ENCODE peak calls at places on chromosomes 11 and 22, in seven cellular contexts. One of them, this sample, is unnamed.

GRCh38 chr11:10902756-10903155 is 44.9 kb upstream of the ZBED5 start:
- DNase-seq in trophoblast cell: no peak
- DNase-seq in mesenchymal stem cell: no peak
- DNase-seq in IMR-90: no peak
- DNase-seq in H9: no peak
- DNase-seq in neuronal stem cell: no peak
- DNase-seq in H1: no peak
- DNase-seq in this sample: no peak

GRCh38 chr11:110362916-110363574 is 66.6 kb upstream of the RDX start:
- DNase-seq in trophoblast cell: no peak
- DNase-seq in mesenchymal stem cell: peak
- DNase-seq in IMR-90: no peak
- DNase-seq in H9: peak
- DNase-seq in neuronal stem cell: peak
- DNase-seq in H1: no peak
- DNase-seq in this sample: peak

GRCh38 chr22:40714514-40714966 is 35.3 kb downstream of the MCHR1 start:
- DNase-seq in trophoblast cell: no peak
- DNase-seq in mesenchymal stem cell: peak
- DNase-seq in IMR-90: peak
- DNase-seq in H9: peak
- DNase-seq in neuronal stem cell: peak
- DNase-seq in H1: no peak
- DNase-seq in this sample: peak

GRCh38 chr11:69366591-69366990 is 72.6 kb downstream of the MYEOV start:
- DNase-seq in trophoblast cell: no peak
- DNase-seq in mesenchymal stem cell: no peak
- DNase-seq in IMR-90: no peak
- DNase-seq in H9: peak
- DNase-seq in neuronal stem cell: no peak
- DNase-seq in H1: no peak
- DNase-seq in this sample: no peak

GRCh38 chr22:44752285-44753188 is at the start of gene ARHGAP8:
- DNase-seq in trophoblast cell: no peak
- DNase-seq in mesenchymal stem cell: no peak
- DNase-seq in IMR-90: no peak
- DNase-seq in H9: peak
- DNase-seq in neuronal stem cell: no peak
- DNase-seq in H1: no peak
- DNase-seq in this sample: peak

GRCh38 chr11:72239296-72239848 is 4.6 kb downstream of the PHOX2A start:
- DNase-seq in trophoblast cell: peak
- DNase-seq in mesenchymal stem cell: peak
- DNase-seq in IMR-90: peak
- DNase-seq in H9: peak
- DNase-seq in neuronal stem cell: no peak
- DNase-seq in H1: no peak
- DNase-seq in this sample: peak

GRCh38 chr22:21923163-21923561 is 29.5 kb downstream of the PPM1F start:
- DNase-seq in trophoblast cell: no peak
- DNase-seq in mesenchymal stem cell: no peak
- DNase-seq in IMR-90: no peak
- DNase-seq in H9: no peak
- DNase-seq in neuronal stem cell: no peak
- DNase-seq in H1: no peak
- DNase-seq in this sample: no peak

GRCh38 chr11:2209370-2209801 is 37.8 kb upstream of the TH start:
- DNase-seq in trophoblast cell: no peak
- DNase-seq in mesenchymal stem cell: no peak
- DNase-seq in IMR-90: no peak
- DNase-seq in H9: peak
- DNase-seq in neuronal stem cell: no peak
- DNase-seq in H1: no peak
- DNase-seq in this sample: no peak

GRCh38 chr11:93477684-93478234 is 65.4 kb downstream of the SMCO4 start:
- DNase-seq in trophoblast cell: no peak
- DNase-seq in mesenchymal stem cell: peak
- DNase-seq in IMR-90: peak
- DNase-seq in H9: peak
- DNase-seq in neuronal stem cell: peak
- DNase-seq in H1: peak
- DNase-seq in this sample: peak

GRCh38 chr11:44694443-44694842 is 32.3 kb upstream of the TSPAN18 start:
- DNase-seq in trophoblast cell: no peak
- DNase-seq in mesenchymal stem cell: no peak
- DNase-seq in IMR-90: no peak
- DNase-seq in H9: no peak
- DNase-seq in neuronal stem cell: no peak
- DNase-seq in H1: no peak
- DNase-seq in this sample: no peak

GRCh38 chr11:125410091-125410490 is 86.0 kb downstream of the FEZ1 start:
- DNase-seq in trophoblast cell: peak
- DNase-seq in mesenchymal stem cell: peak
- DNase-seq in IMR-90: no peak
- DNase-seq in H9: peak
- DNase-seq in neuronal stem cell: no peak
- DNase-seq in H1: no peak
- DNase-seq in this sample: peak

GRCh38 chr22:45197606-45198462 is 34.1 kb downstream of the NUP50 start:
- DNase-seq in trophoblast cell: peak
- DNase-seq in mesenchymal stem cell: no peak
- DNase-seq in IMR-90: no peak
- DNase-seq in H9: no peak
- DNase-seq in neuronal stem cell: no peak
- DNase-seq in H1: no peak
- DNase-seq in this sample: no peak

GRCh38 chr22:44180706-44181032 is at the start of gene PARVG:
- DNase-seq in trophoblast cell: no peak
- DNase-seq in mesenchymal stem cell: no peak
- DNase-seq in IMR-90: no peak
- DNase-seq in H9: peak
- DNase-seq in neuronal stem cell: no peak
- DNase-seq in H1: no peak
- DNase-seq in this sample: peak

GRCh38 chr11:71247551-71248250 is 4.7 kb downstream of the SHANK2 start:
- DNase-seq in trophoblast cell: no peak
- DNase-seq in mesenchymal stem cell: peak
- DNase-seq in IMR-90: no peak
- DNase-seq in H9: peak
- DNase-seq in neuronal stem cell: no peak
- DNase-seq in H1: no peak
- DNase-seq in this sample: peak

GRCh38 chr11:73726825-73727224 is 34.0 kb downstream of the RAB6A start:
- DNase-seq in trophoblast cell: no peak
- DNase-seq in mesenchymal stem cell: no peak
- DNase-seq in IMR-90: no peak
- DNase-seq in H9: no peak
- DNase-seq in neuronal stem cell: no peak
- DNase-seq in H1: no peak
- DNase-seq in this sample: no peak
- H3K23ac ChIP-seq in trophoblast cell: no peak
- H3K23ac ChIP-seq in mesenchymal stem cell: no peak
- H3K23ac ChIP-seq in IMR-90: no peak
- H3K23ac ChIP-seq in H9: no peak
- H3K23ac ChIP-seq in neuronal stem cell: no peak
- H3K23ac ChIP-seq in H1: no peak
- H3K23ac ChIP-seq in this sample: no peak

GRCh38 chr11:79428406-79428805 is 12.4 kb downstream of the TENM4 start:
- DNase-seq in trophoblast cell: no peak
- DNase-seq in mesenchymal stem cell: no peak
- DNase-seq in IMR-90: no peak
- DNase-seq in H9: no peak
- DNase-seq in neuronal stem cell: no peak
- DNase-seq in H1: no peak
- DNase-seq in this sample: no peak

GRCh38 chr11:79430280-79430679 is 10.6 kb downstream of the TENM4 start:
- DNase-seq in trophoblast cell: no peak
- DNase-seq in mesenchymal stem cell: no peak
- DNase-seq in IMR-90: no peak
- DNase-seq in H9: no peak
- DNase-seq in neuronal stem cell: no peak
- DNase-seq in H1: no peak
- DNase-seq in this sample: no peak

GRCh38 chr11:79425463-79425862 is 15.4 kb downstream of the TENM4 start:
- DNase-seq in trophoblast cell: no peak
- DNase-seq in mesenchymal stem cell: no peak
- DNase-seq in IMR-90: no peak
- DNase-seq in H9: no peak
- DNase-seq in neuronal stem cell: no peak
- DNase-seq in H1: no peak
- DNase-seq in this sample: no peak

GRCh38 chr11:79423736-79424135 is 17.1 kb downstream of the TENM4 start:
- DNase-seq in trophoblast cell: no peak
- DNase-seq in mesenchymal stem cell: no peak
- DNase-seq in IMR-90: no peak
- DNase-seq in H9: no peak
- DNase-seq in neuronal stem cell: no peak
- DNase-seq in H1: no peak
- DNase-seq in this sample: no peak

DNA sequence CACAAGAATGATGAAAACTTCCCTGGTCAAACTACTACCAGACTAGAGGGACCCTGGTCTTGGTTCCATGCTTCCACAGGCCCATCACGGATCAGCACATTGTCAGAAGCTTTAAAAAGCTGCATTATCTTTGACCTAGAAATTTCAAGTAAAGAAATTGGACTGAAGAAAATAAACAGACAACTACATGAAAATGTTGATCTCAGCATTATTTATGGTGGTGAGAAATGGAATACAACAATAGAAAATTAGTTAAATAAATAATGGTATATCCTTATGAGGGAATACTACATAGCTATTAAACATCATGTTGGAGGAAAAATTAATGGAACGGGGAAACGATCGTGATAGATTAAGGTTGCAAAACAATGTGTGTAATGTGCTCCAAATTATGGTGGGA is 13.7 kb downstream of the TENM4 start:
- DNase-seq in trophoblast cell: no peak
- DNase-seq in mesenchymal stem cell: no peak
- DNase-seq in IMR-90: no peak
- DNase-seq in H9: no peak
- DNase-seq in neuronal stem cell: no peak
- DNase-seq in H1: no peak
- DNase-seq in this sample: no peak
- H3K23ac ChIP-seq in trophoblast cell: no peak
- H3K23ac ChIP-seq in mesenchymal stem cell: no peak
- H3K23ac ChIP-seq in IMR-90: no peak
- H3K23ac ChIP-seq in H9: no peak
- H3K23ac ChIP-seq in neuronal stem cell: no peak
- H3K23ac ChIP-seq in H1: no peak
- H3K23ac ChIP-seq in this sample: no peak

GRCh38 chr22:37338539-37339246 is 56.4 kb downstream of the CYTH4 start:
- DNase-seq in trophoblast cell: no peak
- DNase-seq in mesenchymal stem cell: no peak
- DNase-seq in IMR-90: no peak
- DNase-seq in H9: no peak
- DNase-seq in neuronal stem cell: no peak
- DNase-seq in H1: no peak
- DNase-seq in this sample: no peak

GRCh38 chr22:37337204-37337943 is 55.1 kb downstream of the CYTH4 start:
- DNase-seq in trophoblast cell: no peak
- DNase-seq in mesenchymal stem cell: peak
- DNase-seq in IMR-90: peak
- DNase-seq in H9: no peak
- DNase-seq in neuronal stem cell: no peak
- DNase-seq in H1: no peak
- DNase-seq in this sample: no peak

GRCh38 chr22:37343343-37343742 is 61.0 kb downstream of the CYTH4 start:
- DNase-seq in trophoblast cell: no peak
- DNase-seq in mesenchymal stem cell: no peak
- DNase-seq in IMR-90: no peak
- DNase-seq in H9: no peak
- DNase-seq in neuronal stem cell: no peak
- DNase-seq in H1: no peak
- DNase-seq in this sample: no peak

GRCh38 chr22:37342065-37342464 is 59.8 kb downstream of the CYTH4 start:
- DNase-seq in trophoblast cell: no peak
- DNase-seq in mesenchymal stem cell: no peak
- DNase-seq in IMR-90: no peak
- DNase-seq in H9: no peak
- DNase-seq in neuronal stem cell: no peak
- DNase-seq in H1: no peak
- DNase-seq in this sample: no peak

DNA sequence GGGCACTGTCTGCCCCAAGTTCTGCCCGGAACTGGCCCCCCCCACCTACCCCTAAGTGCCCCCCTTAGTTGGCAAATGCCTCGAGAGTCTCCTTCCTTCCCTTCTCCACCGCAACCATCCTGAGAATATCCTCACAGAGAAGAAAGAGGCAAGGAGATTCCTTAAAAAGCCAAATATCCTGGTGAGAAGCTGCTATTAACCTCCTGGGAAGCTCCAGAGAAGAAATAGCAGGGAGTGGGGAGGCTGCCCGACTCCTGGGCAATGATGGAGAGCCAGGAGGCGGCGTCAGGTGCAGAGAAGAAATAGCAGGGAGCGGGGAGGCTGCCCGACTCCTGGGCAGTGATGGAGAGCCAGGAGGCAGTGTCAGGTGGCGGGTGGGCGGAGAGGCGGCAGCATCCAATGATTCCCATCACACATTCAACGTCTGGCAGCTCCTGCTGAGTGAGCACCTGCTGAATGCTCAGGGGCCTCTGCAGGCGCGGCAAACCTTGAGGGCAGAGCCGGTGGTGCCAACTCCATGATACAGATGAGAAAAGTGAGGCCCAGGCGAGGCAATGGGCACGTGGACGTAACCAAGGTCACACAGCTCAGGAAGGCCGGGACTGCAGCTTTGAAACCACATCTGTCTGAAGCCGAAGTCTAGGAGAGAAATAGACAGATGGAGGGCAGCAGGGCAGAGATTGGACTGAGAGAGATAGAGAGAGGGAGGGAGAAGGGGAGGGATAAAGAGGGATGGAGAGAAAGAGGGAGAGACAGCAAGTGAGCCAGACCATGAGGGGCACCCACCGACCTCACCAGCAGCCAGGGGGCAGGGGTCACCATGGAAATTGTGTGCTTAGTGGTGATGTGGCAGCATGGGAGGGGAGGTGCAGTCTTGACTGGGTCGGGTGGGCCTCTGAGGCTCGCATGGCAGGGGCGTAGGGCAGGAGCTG is 58.3 kb downstream of the CYTH4 start:
- DNase-seq in trophoblast cell: no peak
- DNase-seq in mesenchymal stem cell: no peak
- DNase-seq in IMR-90: no peak
- DNase-seq in H9: peak
- DNase-seq in neuronal stem cell: no peak
- DNase-seq in H1: no peak
- DNase-seq in this sample: no peak
- H3K23ac ChIP-seq in trophoblast cell: no peak
- H3K23ac ChIP-seq in mesenchymal stem cell: no peak
- H3K23ac ChIP-seq in IMR-90: no peak
- H3K23ac ChIP-seq in H9: no peak
- H3K23ac ChIP-seq in neuronal stem cell: peak
- H3K23ac ChIP-seq in H1: no peak
- H3K23ac ChIP-seq in this sample: no peak

GRCh38 chr11:58719406-58720117 is 12.2 kb downstream of the GLYAT start:
- DNase-seq in trophoblast cell: no peak
- DNase-seq in mesenchymal stem cell: no peak
- DNase-seq in IMR-90: no peak
- DNase-seq in H9: no peak
- DNase-seq in neuronal stem cell: no peak
- DNase-seq in H1: no peak
- DNase-seq in this sample: peak
- H3K23ac ChIP-seq in trophoblast cell: no peak
- H3K23ac ChIP-seq in mesenchymal stem cell: no peak
- H3K23ac ChIP-seq in IMR-90: no peak
- H3K23ac ChIP-seq in H9: no peak
- H3K23ac ChIP-seq in neuronal stem cell: no peak
- H3K23ac ChIP-seq in H1: no peak
- H3K23ac ChIP-seq in this sample: no peak